ENCODE peak calls at places on chromosomes 13 and 19, in five cellular contexts. Q, B, G, V and U are unnamed samples.

GRCh38 chr13:38417727-38418126 is 68.1 kb downstream of the UFM1 start:
- DNase-seq in Q (no peak), B (no peak), G (peak), V (no peak), U (no peak)

GRCh38 chr13:33745370-33746324 is 72.3 kb upstream of the RFC3 start:
- DNase-seq in Q (peak), B (no peak), G (no peak), V (no peak), U (no peak)

GRCh38 chr13:113527272-113527958 is 36.9 kb upstream of the DCUN1D2 start:
- DNase-seq in Q (no peak), B (no peak), G (no peak), V (no peak), U (no peak)

GRCh38 chr13:102141625-102142472 is 260.0 kb downstream of the FGF14 start:
- DNase-seq in Q (no peak), B (no peak), G (no peak), V (no peak), U (no peak)

GRCh38 chr19:16825312-16826168 is 3.7 kb upstream of the SIN3B start:
- DNase-seq in Q (peak), B (peak), G (peak), V (peak), U (peak)

GRCh38 chr13:31053098-31053497 is 108.6 kb downstream of the HSPH1 start:
- DNase-seq in Q (no peak), B (no peak), G (peak), V (no peak), U (no peak)

GRCh38 chr13:94073006-94073744 is 406.3 kb downstream of the DCT start:
- DNase-seq in Q (no peak), B (peak), G (no peak), V (no peak), U (no peak)

GRCh38 chr13:98174321-98174720 is 2.7 kb downstream of the RNF113B start:
- DNase-seq in Q (no peak), B (no peak), G (no peak), V (no peak), U (no peak)

GRCh38 chr19:12720851-12721655 is 2.7 kb downstream of the TNPO2 start:
- DNase-seq in Q (peak), B (no peak), G (peak), V (peak), U (peak)

GRCh38 chr13:59488436-59488835 is 675.3 kb downstream of the DIAPH3 start:
- DNase-seq in Q (no peak), B (no peak), G (no peak), V (no peak), U (no peak)

GRCh38 chr19:6118043-6118442 is 7.7 kb upstream of the RFX2 start:
- DNase-seq in Q (no peak), B (no peak), G (no peak), V (no peak), U (no peak)

GRCh38 chr13:80945328-80945727 is 604.4 kb upstream of the SPRY2 start:
- DNase-seq in Q (peak), B (no peak), G (peak), V (no peak), U (no peak)

GRCh38 chr13:71252191-71252704 is 614.8 kb downstream of the DACH1 start:
- DNase-seq in Q (no peak), B (no peak), G (no peak), V (no peak), U (no peak)

GRCh38 chr19:33290956-33291622 is 11.2 kb downstream of the CEBPA start:
- DNase-seq in Q (no peak), B (no peak), G (no peak), V (no peak), U (no peak)

GRCh38 chr19:18364826-18365528 is 21.0 kb upstream of the GDF15 start:
- DNase-seq in Q (peak), B (peak), G (no peak), V (peak), U (peak)

GRCh38 chr19:36837525-36837901 is 674 bp downstream of the ZNF790 start:
- DNase-seq in Q (peak), B (no peak), G (no peak), V (no peak), U (no peak)

GRCh38 chr19:36526581-36526980 is 1.5 kb downstream of the ZNF260 start:
- DNase-seq in Q (no peak), B (no peak), G (no peak), V (no peak), U (no peak)

GRCh38 chr13:109517516-109517915 is 268.9 kb downstream of the IRS2 start:
- DNase-seq in Q (no peak), B (no peak), G (no peak), V (no peak), U (no peak)

GRCh38 chr19:9075064-9075964 is 11.5 kb upstream of the OR1M1 start:
- DNase-seq in Q (peak), B (peak), G (peak), V (peak), U (peak)

GRCh38 chr13:28161370-28161769 is 23.0 kb downstream of the PAN3 start:
- DNase-seq in Q (no peak), B (no peak), G (peak), V (no peak), U (no peak)

GRCh38 chr19:9913237-9914000 is 22.9 kb downstream of the OLFM2 start:
- DNase-seq in Q (peak), B (no peak), G (peak), V (no peak), U (no peak)

GRCh38 chr19:38657633-38658222 is 10.3 kb downstream of the ACTN4 start:
- DNase-seq in Q (no peak), B (no peak), G (no peak), V (no peak), U (no peak)

GRCh38 chr13:52405369-52405766 is 604 bp downstream of the THSD1 start:
- DNase-seq in Q (no peak), B (no peak), G (peak), V (no peak), U (no peak)

GRCh38 chr13:79528356-79528755 is 47.4 kb downstream of the NDFIP2 start:
- DNase-seq in Q (no peak), B (no peak), G (no peak), V (no peak), U (no peak)

GRCh38 chr13:79527698-79528097 is 46.7 kb downstream of the NDFIP2 start:
- DNase-seq in Q (no peak), B (no peak), G (no peak), V (no peak), U (no peak)

GRCh38 chr13:79525458-79525857 is 44.5 kb downstream of the NDFIP2 start:
- DNase-seq in Q (no peak), B (no peak), G (no peak), V (no peak), U (no peak)

GRCh38 chr13:79522583-79522982 is 41.6 kb downstream of the NDFIP2 start:
- DNase-seq in Q (no peak), B (no peak), G (no peak), V (no peak), U (no peak)

DNA sequence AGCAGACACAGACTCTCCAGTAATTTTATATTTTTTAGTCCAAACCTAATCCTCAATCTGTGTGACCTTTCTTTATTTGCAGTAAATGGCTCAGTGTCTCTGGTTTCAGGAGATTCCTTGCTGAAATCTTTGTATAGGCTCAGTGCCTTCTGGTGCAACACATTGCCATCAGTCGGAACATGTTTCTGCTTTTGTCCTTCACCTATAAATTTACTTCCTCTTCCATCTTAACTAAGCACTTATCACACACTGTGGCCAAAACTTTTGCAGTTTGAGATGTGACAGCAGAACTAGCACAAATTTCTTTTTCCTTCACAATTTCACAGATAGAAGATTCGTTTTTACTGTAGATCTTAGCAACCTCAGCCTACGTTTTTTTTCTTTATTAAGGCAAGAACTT is 44.1 kb downstream of the NDFIP2 start:
- DNase-seq in Q (no peak), B (no peak), G (no peak), V (no peak), U (no peak)
- H3K4me3 ChIP-seq in Q (no peak), B (no peak), G (no peak), V (no peak), U (no peak)

GRCh38 chr19:56069642-56070041 is 51.5 kb downstream of the ZNF787 start:
- DNase-seq in Q (no peak), B (no peak), G (no peak), V (no peak), U (no peak)

GRCh38 chr19:56071151-56071550 is 49.9 kb downstream of the ZNF787 start:
- DNase-seq in Q (no peak), B (no peak), G (peak), V (no peak), U (no peak)

DNA sequence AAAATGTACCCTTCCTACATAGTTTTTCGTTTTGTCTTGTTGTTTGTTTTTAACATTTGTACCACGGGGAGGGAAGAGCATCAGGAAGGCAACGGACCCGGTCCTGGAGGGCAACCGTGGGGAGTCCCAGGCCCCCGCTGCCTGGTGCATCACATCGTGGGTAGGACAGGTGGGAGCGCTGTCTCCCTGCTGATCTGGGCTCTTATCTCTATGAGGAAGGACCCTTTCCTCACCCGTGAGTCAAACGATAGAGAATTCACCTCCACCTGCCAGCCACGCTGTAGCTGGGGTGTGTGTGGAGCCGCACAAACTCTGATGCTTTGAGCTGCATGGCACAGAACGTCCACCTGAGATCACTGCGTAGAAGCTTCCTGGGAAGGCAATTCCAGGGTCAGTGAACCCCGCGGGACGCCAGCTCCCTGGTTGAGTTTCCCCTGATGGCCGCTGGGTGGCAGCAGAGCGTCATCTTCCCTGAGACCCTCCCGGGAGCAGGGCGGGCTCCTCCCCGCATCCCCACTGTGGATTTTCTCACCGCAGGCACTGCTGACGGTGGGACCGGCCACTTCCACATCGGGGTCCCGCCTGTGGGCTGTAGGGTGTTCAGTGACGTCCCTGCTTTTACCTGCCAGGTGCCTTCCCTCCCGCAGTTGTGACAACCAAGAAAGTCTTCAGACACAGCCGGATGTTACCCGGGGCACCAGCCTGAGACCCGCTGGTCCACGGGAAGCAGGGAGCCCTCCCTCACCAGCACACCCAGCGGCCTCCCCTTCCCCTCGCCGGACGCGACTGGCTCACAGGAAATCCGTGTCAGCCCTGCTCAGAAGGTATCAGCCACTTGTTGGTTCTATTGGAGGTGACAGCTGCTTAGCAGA is 54.7 kb downstream of the ZNF787 start:
- DNase-seq in Q (peak), B (peak), G (peak), V (peak), U (peak)
- H3K4me3 ChIP-seq in Q (no peak), B (peak), G (peak), V (no peak), U (no peak)

DNA sequence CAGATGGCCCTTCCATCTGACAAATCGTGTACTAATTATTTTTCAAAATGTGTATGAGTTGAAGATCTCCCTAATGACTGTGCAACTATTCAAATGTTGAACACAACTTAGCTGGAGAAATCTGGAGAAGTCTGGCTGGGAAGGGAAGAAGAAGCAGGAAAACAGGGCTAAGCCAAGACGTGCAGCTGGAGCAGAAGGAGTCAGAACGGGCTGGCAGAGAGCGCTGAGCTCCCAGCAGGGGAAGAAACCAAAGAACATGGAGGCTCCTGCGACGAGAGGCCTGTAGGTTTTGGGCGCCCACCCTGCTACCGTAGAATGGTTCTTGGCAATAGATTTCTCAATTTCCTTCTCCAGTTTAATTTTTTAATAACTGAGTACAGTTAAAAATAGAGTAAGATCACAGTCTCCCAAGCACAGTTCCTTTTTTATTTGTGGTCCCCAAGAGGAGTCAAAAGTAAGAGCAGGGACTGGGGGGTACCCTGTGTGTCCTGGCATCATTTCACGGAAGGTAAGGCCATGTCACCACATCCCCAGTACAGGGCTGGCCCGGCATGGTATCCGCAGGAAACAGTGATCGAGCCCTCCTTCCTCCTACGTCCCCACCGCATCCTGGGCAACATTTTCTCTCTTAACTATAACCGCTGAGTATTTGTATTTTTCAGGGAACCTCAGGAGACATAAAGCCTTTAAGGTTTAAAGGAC is 13.4 kb upstream of the LATS2 start:
- DNase-seq in Q (no peak), B (no peak), G (no peak), V (peak), U (peak)
- H3K4me3 ChIP-seq in Q (no peak), B (no peak), G (peak), V (peak), U (peak)

GRCh38 chr19:49869009-49869483 is 1.7 kb upstream of the PNKP start:
- DNase-seq in Q (no peak), B (no peak), G (no peak), V (no peak), U (no peak)
- H3K4me3 ChIP-seq in Q (no peak), B (peak), G (peak), V (peak), U (peak)

DNA sequence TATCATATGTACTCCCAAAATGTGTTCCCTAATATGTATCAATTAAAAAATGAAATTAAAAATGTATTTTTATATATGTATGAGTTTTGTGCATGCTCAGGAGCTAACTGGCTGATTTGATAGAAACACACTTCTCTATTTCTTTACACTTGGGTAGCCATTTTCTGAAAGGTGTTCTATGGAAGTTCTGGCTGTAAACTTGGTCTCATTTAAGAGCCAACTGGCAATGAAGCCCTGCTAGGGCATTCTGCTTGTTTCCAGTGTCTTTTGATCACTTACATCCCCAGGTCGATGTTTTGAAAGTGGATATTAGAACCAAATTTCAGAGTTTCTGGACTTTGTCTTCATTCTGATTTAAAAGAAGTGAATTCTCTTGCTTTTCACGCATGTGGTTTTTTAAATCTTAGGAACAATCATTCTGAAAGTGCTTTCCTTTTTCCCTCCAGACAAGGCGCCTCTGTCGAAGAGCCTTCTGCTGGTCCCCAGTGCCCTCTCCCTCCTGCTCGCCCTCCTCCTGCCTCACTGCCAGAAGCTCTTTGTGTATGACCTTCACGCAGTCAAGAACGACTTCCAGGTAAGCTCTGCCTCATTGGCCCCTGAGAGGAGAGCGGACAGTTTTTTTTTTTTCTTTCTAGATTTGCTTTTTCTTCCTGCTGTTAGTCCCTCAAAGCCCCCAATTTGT is 20.1 kb downstream of the GPR18 start:
- DNase-seq in Q (no peak), B (no peak), G (no peak), V (no peak), U (no peak)
- H3K4me3 ChIP-seq in Q (no peak), B (no peak), G (no peak), V (no peak), U (no peak)

GRCh38 chr19:56837892-56838679 is 2.4 kb downstream of the PEG3 start:
- DNase-seq in Q (peak), B (no peak), G (no peak), V (peak), U (peak)

GRCh38 chr19:56836059-56836458 is 4.5 kb downstream of the PEG3 start:
- DNase-seq in Q (no peak), B (no peak), G (no peak), V (no peak), U (no peak)

GRCh38 chr19:56837492-56837891 is 3.0 kb downstream of the PEG3 start:
- DNase-seq in Q (peak), B (no peak), G (no peak), V (peak), U (peak)

GRCh38 chr19:56838680-56838929 is 1.9 kb downstream of the PEG3 start:
- DNase-seq in Q (no peak), B (no peak), G (no peak), V (no peak), U (no peak)

GRCh38 chr19:56837004-56837403 is 3.5 kb downstream of the PEG3 start:
- DNase-seq in Q (peak), B (no peak), G (no peak), V (peak), U (peak)
- H3K4me3 ChIP-seq in Q (no peak), B (no peak), G (no peak), V (peak), U (peak)

GRCh38 chr19:53865523-53865917 is 2.2 kb upstream of the MYADM start:
- DNase-seq in Q (no peak), B (no peak), G (no peak), V (no peak), U (no peak)
- H3K4me3 ChIP-seq in Q (no peak), B (peak), G (peak), V (no peak), U (no peak)

GRCh38 chr19:2607712-2608601 is 94.5 kb downstream of the GNG7 start:
- DNase-seq in Q (no peak), B (no peak), G (no peak), V (no peak), U (no peak)

GRCh38 chr19:2600914-2601870 is 101.3 kb downstream of the GNG7 start:
- DNase-seq in Q (no peak), B (no peak), G (no peak), V (no peak), U (no peak)

GRCh38 chr19:2604747-2605329 is 97.7 kb downstream of the GNG7 start:
- DNase-seq in Q (no peak), B (no peak), G (no peak), V (no peak), U (no peak)

GRCh38 chr19:2603320-2603719 is 99.2 kb downstream of the GNG7 start:
- DNase-seq in Q (no peak), B (no peak), G (peak), V (peak), U (peak)

DNA sequence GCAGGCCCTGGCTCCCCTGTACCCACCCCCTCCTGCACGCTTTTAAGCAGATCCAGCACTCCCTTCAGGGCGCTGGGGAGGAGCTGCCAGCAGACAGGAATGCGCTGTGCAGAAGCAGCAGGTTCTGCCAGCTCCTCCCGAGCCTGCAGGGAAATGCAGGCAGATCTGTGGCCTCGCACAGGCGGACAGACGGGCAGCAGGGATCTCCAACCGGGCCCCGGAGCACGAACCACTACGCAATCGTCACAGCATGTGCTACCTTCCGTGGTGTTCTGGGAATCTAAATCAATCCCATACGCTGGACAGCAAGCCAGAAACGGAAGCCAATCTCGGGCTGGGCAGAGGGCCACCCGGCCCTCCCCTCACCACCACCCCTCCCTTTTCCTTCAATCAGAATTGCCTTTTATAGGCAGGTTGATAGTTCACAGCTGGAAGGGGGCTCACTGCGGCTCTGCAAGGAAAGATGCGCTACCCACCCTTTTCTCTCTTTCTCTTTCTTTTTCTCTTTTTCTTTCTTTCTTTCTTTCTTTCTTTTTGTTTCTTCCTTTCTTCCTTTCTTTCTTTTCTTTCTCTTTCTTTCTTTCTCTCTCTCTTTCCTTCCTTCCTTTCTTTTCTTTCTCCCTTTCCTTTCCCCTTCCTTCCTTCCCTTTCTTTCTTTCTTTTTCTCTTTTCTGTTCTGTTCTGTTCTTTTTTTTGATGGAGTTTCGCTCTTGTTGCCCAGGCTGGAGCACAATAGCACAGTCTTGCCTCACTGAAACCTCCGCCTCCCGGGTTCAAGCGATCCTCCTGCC is 99.9 kb downstream of the GNG7 start:
- DNase-seq in Q (peak), B (peak), G (peak), V (peak), U (peak)
- H3K4me3 ChIP-seq in Q (no peak), B (peak), G (no peak), V (no peak), U (peak)

GRCh38 chr13:112053167-112053743 is 13.7 kb upstream of the SOX1 start:
- DNase-seq in Q (no peak), B (no peak), G (no peak), V (no peak), U (no peak)
- H3K4me3 ChIP-seq in Q (no peak), B (no peak), G (no peak), V (no peak), U (no peak)

GRCh38 chr19:41225238-41226052 is 6.4 kb downstream of the AXL start:
- DNase-seq in Q (peak), B (peak), G (no peak), V (peak), U (peak)
- H3K4me3 ChIP-seq in Q (no peak), B (peak), G (peak), V (peak), U (peak)